ENCODE peak calls at places on chromosomes 11 and 22, in seven cellular contexts. One of them, this sample, is unnamed.

GRCh38 chr11:13140028-13140870 is 131.1 kb downstream of the RASSF10 start:
- DNase-seq in thoracic aorta: no peak
- DNase-seq in body of pancreas: peak
- DNase-seq in retinal pigment epithelial cell: no peak
- DNase-seq in IMR-90: peak
- DNase-seq in heart left ventricle: no peak
- DNase-seq in OCI-LY7: no peak
- DNase-seq in this sample: no peak

GRCh38 chr11:1280116-1281035 is 29.1 kb downstream of the TOLLIP start:
- DNase-seq in heart left ventricle: peak
- DNase-seq in thoracic aorta: no peak
- DNase-seq in body of pancreas: no peak
- DNase-seq in OCI-LY7: no peak
- DNase-seq in IMR-90: no peak
- DNase-seq in retinal pigment epithelial cell: no peak
- DNase-seq in this sample: no peak

GRCh38 chr11:113664069-113664980 is 41.8 kb downstream of the TMPRSS5 start:
- DNase-seq in thoracic aorta: no peak
- DNase-seq in body of pancreas: no peak
- DNase-seq in IMR-90: peak
- DNase-seq in retinal pigment epithelial cell: peak
- DNase-seq in heart left ventricle: no peak
- DNase-seq in OCI-LY7: no peak
- DNase-seq in this sample: no peak

GRCh38 chr11:55357560-55358184 is 10.1 kb upstream of the OR4A15 start:
- DNase-seq in body of pancreas: no peak
- DNase-seq in IMR-90: no peak
- DNase-seq in thoracic aorta: no peak
- DNase-seq in heart left ventricle: no peak
- DNase-seq in OCI-LY7: peak
- DNase-seq in retinal pigment epithelial cell: no peak
- DNase-seq in this sample: no peak

GRCh38 chr22:42905702-42906183 is 48.7 kb upstream of the ARFGAP3 start:
- DNase-seq in retinal pigment epithelial cell: no peak
- DNase-seq in IMR-90: no peak
- DNase-seq in body of pancreas: peak
- DNase-seq in heart left ventricle: peak
- DNase-seq in OCI-LY7: no peak
- DNase-seq in thoracic aorta: no peak
- DNase-seq in this sample: no peak

GRCh38 chr11:11262171-11262920 is 90.7 kb downstream of the CSNK2A3 start:
- DNase-seq in retinal pigment epithelial cell: no peak
- DNase-seq in IMR-90: no peak
- DNase-seq in OCI-LY7: peak
- DNase-seq in body of pancreas: no peak
- DNase-seq in thoracic aorta: no peak
- DNase-seq in heart left ventricle: no peak
- DNase-seq in this sample: no peak

GRCh38 chr22:22802346-22802970 is 85.2 kb upstream of the IGLL5 start:
- DNase-seq in IMR-90: no peak
- DNase-seq in thoracic aorta: no peak
- DNase-seq in OCI-LY7: peak
- DNase-seq in body of pancreas: no peak
- DNase-seq in heart left ventricle: no peak
- DNase-seq in retinal pigment epithelial cell: no peak
- DNase-seq in this sample: no peak

GRCh38 chr11:130536106-130537040 is 87.9 kb downstream of the ADAMTS15 start:
- DNase-seq in retinal pigment epithelial cell: no peak
- DNase-seq in thoracic aorta: no peak
- DNase-seq in body of pancreas: no peak
- DNase-seq in IMR-90: peak
- DNase-seq in OCI-LY7: no peak
- DNase-seq in heart left ventricle: no peak
- DNase-seq in this sample: no peak

GRCh38 chr11:134468796-134469195 is 56.8 kb upstream of the B3GAT1 start:
- DNase-seq in body of pancreas: no peak
- DNase-seq in IMR-90: no peak
- DNase-seq in retinal pigment epithelial cell: no peak
- DNase-seq in heart left ventricle: no peak
- DNase-seq in OCI-LY7: no peak
- DNase-seq in thoracic aorta: no peak
- DNase-seq in this sample: no peak

GRCh38 chr11:33620423-33621120 is 80.1 kb downstream of the C11orf91 start:
- DNase-seq in OCI-LY7: no peak
- DNase-seq in IMR-90: peak
- DNase-seq in heart left ventricle: no peak
- DNase-seq in thoracic aorta: no peak
- DNase-seq in retinal pigment epithelial cell: no peak
- DNase-seq in body of pancreas: no peak
- DNase-seq in this sample: no peak

GRCh38 chr11:117071344-117071787 is 26.9 kb downstream of the SIK3 start:
- DNase-seq in body of pancreas: peak
- DNase-seq in OCI-LY7: no peak
- DNase-seq in IMR-90: no peak
- DNase-seq in retinal pigment epithelial cell: no peak
- DNase-seq in heart left ventricle: peak
- DNase-seq in thoracic aorta: no peak
- DNase-seq in this sample: no peak

GRCh38 chr11:44110231-44110679 is 14.8 kb downstream of the EXT2 start:
- DNase-seq in body of pancreas: peak
- DNase-seq in IMR-90: peak
- DNase-seq in OCI-LY7: peak
- DNase-seq in heart left ventricle: peak
- DNase-seq in retinal pigment epithelial cell: no peak
- DNase-seq in thoracic aorta: no peak
- DNase-seq in this sample: peak

GRCh38 chr11:67119577-67120391 is 721 bp downstream of the KDM2A start:
- DNase-seq in OCI-LY7: peak
- DNase-seq in retinal pigment epithelial cell: no peak
- DNase-seq in thoracic aorta: no peak
- DNase-seq in body of pancreas: peak
- DNase-seq in IMR-90: no peak
- DNase-seq in heart left ventricle: peak
- DNase-seq in this sample: no peak

GRCh38 chr11:71466358-71466757 is 13.4 kb downstream of the NADSYN1 start:
- DNase-seq in OCI-LY7: no peak
- DNase-seq in thoracic aorta: no peak
- DNase-seq in heart left ventricle: no peak
- DNase-seq in IMR-90: no peak
- DNase-seq in body of pancreas: no peak
- DNase-seq in retinal pigment epithelial cell: no peak
- DNase-seq in this sample: no peak

GRCh38 chr22:20159088-20159487 is 8.2 kb upstream of the CCDC188 start:
- DNase-seq in IMR-90: no peak
- DNase-seq in body of pancreas: no peak
- DNase-seq in thoracic aorta: no peak
- DNase-seq in retinal pigment epithelial cell: no peak
- DNase-seq in heart left ventricle: no peak
- DNase-seq in OCI-LY7: no peak
- DNase-seq in this sample: no peak

GRCh38 chr22:49827853-49828598 is at the start of gene BRD1:
- DNase-seq in body of pancreas: peak
- DNase-seq in OCI-LY7: peak
- DNase-seq in thoracic aorta: no peak
- DNase-seq in heart left ventricle: peak
- DNase-seq in IMR-90: peak
- DNase-seq in retinal pigment epithelial cell: no peak
- DNase-seq in this sample: no peak

GRCh38 chr11:116275634-116276033 is 497.2 kb downstream of the BUD13 start:
- DNase-seq in thoracic aorta: no peak
- DNase-seq in heart left ventricle: no peak
- DNase-seq in OCI-LY7: no peak
- DNase-seq in body of pancreas: no peak
- DNase-seq in retinal pigment epithelial cell: no peak
- DNase-seq in IMR-90: no peak
- DNase-seq in this sample: no peak

GRCh38 chr11:133331031-133331430 is 201.3 kb downstream of the OPCML start:
- DNase-seq in body of pancreas: no peak
- DNase-seq in IMR-90: no peak
- DNase-seq in thoracic aorta: no peak
- DNase-seq in retinal pigment epithelial cell: no peak
- DNase-seq in heart left ventricle: no peak
- DNase-seq in OCI-LY7: no peak
- DNase-seq in this sample: no peak

GRCh38 chr11:35303596-35304392 is 115.6 kb downstream of the SLC1A2 start:
- DNase-seq in OCI-LY7: no peak
- DNase-seq in IMR-90: peak
- DNase-seq in retinal pigment epithelial cell: no peak
- DNase-seq in heart left ventricle: peak
- DNase-seq in body of pancreas: peak
- DNase-seq in thoracic aorta: peak
- DNase-seq in this sample: no peak

GRCh38 chr22:44575344-44576268 is 77.6 kb upstream of the RTL6 start:
- DNase-seq in heart left ventricle: no peak
- DNase-seq in IMR-90: no peak
- DNase-seq in body of pancreas: peak
- DNase-seq in thoracic aorta: no peak
- DNase-seq in OCI-LY7: no peak
- DNase-seq in retinal pigment epithelial cell: no peak
- DNase-seq in this sample: no peak

GRCh38 chr11:123357990-123358827 is 71.9 kb upstream of the GRAMD1B start:
- DNase-seq in retinal pigment epithelial cell: no peak
- DNase-seq in thoracic aorta: no peak
- DNase-seq in OCI-LY7: no peak
- DNase-seq in heart left ventricle: peak
- DNase-seq in body of pancreas: no peak
- DNase-seq in IMR-90: peak
- DNase-seq in this sample: no peak

GRCh38 chr11:9137293-9138132 is 46.1 kb upstream of the SCUBE2 start:
- DNase-seq in IMR-90: peak
- DNase-seq in thoracic aorta: peak
- DNase-seq in body of pancreas: peak
- DNase-seq in heart left ventricle: peak
- DNase-seq in retinal pigment epithelial cell: peak
- DNase-seq in OCI-LY7: peak
- DNase-seq in this sample: no peak
- TF ChIP-seq CTCF in IMR-90: peak
- TF ChIP-seq CTCF in thoracic aorta: peak
- TF ChIP-seq CTCF in body of pancreas: peak
- TF ChIP-seq CTCF in heart left ventricle: peak
- TF ChIP-seq CTCF in retinal pigment epithelial cell: peak
- TF ChIP-seq CTCF in OCI-LY7: peak
- TF ChIP-seq CTCF in this sample: peak

GRCh38 chr22:45969414-45969799 is 7.6 kb downstream of the WNT7B start:
- DNase-seq in OCI-LY7: no peak
- DNase-seq in thoracic aorta: no peak
- DNase-seq in IMR-90: no peak
- DNase-seq in heart left ventricle: no peak
- DNase-seq in retinal pigment epithelial cell: no peak
- DNase-seq in body of pancreas: no peak
- DNase-seq in this sample: no peak
- H3K4me3 ChIP-seq in OCI-LY7: no peak
- H3K4me3 ChIP-seq in thoracic aorta: no peak
- H3K4me3 ChIP-seq in IMR-90: no peak
- H3K4me3 ChIP-seq in heart left ventricle: no peak
- H3K4me3 ChIP-seq in retinal pigment epithelial cell: no peak
- H3K4me3 ChIP-seq in body of pancreas: no peak
- H3K4me3 ChIP-seq in this sample: no peak

DNA sequence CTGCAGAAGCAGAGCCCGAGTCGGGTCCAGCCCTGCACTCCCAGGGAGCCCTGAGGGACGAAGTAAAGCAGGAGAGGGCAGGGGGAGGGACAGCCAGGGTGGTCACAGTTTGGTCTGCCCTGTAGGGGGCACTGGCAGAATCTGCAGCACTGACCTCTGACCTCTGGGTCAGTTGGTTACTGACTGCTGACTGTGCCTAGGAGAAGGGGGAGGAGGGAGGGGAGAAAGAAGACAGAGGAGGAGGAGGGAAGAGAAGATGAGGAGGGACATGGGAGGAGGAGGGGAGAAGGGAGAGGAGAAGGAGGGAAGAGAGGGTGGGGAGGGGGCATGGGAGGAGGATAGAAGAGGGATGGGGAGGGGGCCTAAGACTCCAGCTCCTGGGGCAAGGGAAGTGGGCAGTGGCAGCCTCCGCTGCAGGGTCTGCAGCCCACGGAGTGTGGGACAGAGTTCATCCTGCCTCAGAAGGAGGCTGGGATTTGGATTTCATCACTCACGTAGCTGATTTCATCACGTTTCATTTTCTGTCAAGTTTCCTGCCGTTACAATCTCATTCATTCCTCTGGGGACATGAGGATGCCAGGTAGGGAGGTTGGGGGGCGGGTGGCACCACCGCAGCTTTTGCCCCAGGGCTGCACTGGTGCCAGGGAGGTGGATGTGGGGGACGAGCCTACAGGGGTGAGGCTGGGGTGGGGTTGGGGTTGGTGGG is 55.2 kb downstream of the FLRT1 start:
- DNase-seq in thoracic aorta: no peak
- DNase-seq in heart left ventricle: no peak
- DNase-seq in IMR-90: peak
- DNase-seq in OCI-LY7: peak
- DNase-seq in retinal pigment epithelial cell: no peak
- DNase-seq in body of pancreas: no peak
- DNase-seq in this sample: no peak
- TF ChIP-seq CTCF in thoracic aorta: no peak
- TF ChIP-seq CTCF in heart left ventricle: no peak
- TF ChIP-seq CTCF in IMR-90: no peak
- TF ChIP-seq CTCF in OCI-LY7: peak
- TF ChIP-seq CTCF in retinal pigment epithelial cell: no peak
- TF ChIP-seq CTCF in body of pancreas: no peak
- TF ChIP-seq CTCF in this sample: no peak

GRCh38 chr22:47375621-47376321 is 613.3 kb downstream of the TBC1D22A start:
- DNase-seq in retinal pigment epithelial cell: no peak
- DNase-seq in heart left ventricle: no peak
- DNase-seq in IMR-90: no peak
- DNase-seq in thoracic aorta: no peak
- DNase-seq in body of pancreas: no peak
- DNase-seq in OCI-LY7: no peak
- DNase-seq in this sample: no peak

GRCh38 chr22:47376901-47377520 is 614.6 kb downstream of the TBC1D22A start:
- DNase-seq in body of pancreas: no peak
- DNase-seq in heart left ventricle: no peak
- DNase-seq in OCI-LY7: no peak
- DNase-seq in thoracic aorta: no peak
- DNase-seq in IMR-90: no peak
- DNase-seq in retinal pigment epithelial cell: no peak
- DNase-seq in this sample: no peak

GRCh38 chr22:47377926-47378560 is 615.6 kb downstream of the TBC1D22A start:
- DNase-seq in thoracic aorta: no peak
- DNase-seq in IMR-90: no peak
- DNase-seq in OCI-LY7: no peak
- DNase-seq in body of pancreas: no peak
- DNase-seq in retinal pigment epithelial cell: no peak
- DNase-seq in heart left ventricle: no peak
- DNase-seq in this sample: no peak

GRCh38 chr22:47374901-47375575 is 612.6 kb downstream of the TBC1D22A start:
- DNase-seq in heart left ventricle: no peak
- DNase-seq in IMR-90: no peak
- DNase-seq in thoracic aorta: no peak
- DNase-seq in OCI-LY7: no peak
- DNase-seq in body of pancreas: no peak
- DNase-seq in retinal pigment epithelial cell: no peak
- DNase-seq in this sample: no peak

DNA sequence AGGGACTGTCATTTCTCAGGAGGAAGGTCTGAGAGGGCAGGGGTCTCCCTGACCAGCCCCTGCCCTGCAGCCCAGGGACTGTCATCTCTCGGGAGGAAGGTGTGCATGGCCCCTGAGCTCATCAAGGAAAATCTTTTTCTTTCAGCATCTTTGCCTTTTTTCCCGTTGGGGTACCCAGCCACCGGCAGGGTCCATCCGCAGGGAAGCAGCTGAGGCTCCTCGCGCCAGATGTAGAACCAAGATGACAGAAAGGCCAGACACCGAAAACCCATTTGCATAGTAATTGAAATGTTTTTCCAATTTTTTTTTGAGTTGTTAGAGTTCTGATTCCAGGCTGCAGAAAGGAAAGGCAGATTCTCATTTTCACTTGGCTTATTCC is 613.9 kb downstream of the TBC1D22A start:
- DNase-seq in IMR-90: no peak
- DNase-seq in heart left ventricle: no peak
- DNase-seq in thoracic aorta: no peak
- DNase-seq in body of pancreas: no peak
- DNase-seq in retinal pigment epithelial cell: no peak
- DNase-seq in OCI-LY7: no peak
- DNase-seq in this sample: no peak
- H3K4me3 ChIP-seq in IMR-90: no peak
- H3K4me3 ChIP-seq in heart left ventricle: no peak
- H3K4me3 ChIP-seq in thoracic aorta: no peak
- H3K4me3 ChIP-seq in body of pancreas: no peak
- H3K4me3 ChIP-seq in retinal pigment epithelial cell: no peak
- H3K4me3 ChIP-seq in OCI-LY7: no peak
- H3K4me3 ChIP-seq in this sample: no peak